ENCODE peak calls at places on chromosomes 11 and 22, in seven cellular contexts. Z is AG08396; V is HS-27A; W is neural crest cell; T is activated CD4-positive, alpha-beta T cell treated with anti-CD3 and anti-CD28 coated beads, Interleukin-2, amount 10 ng/mL, durations not matched to agents 7 days and 5 days; R is T-cell; F is EL. L is an unnamed sample.

GRCh38 chr11:3703383-3703782 is 32.2 kb upstream of the CHRNA10 start:
- DNase-seq in Z (no peak), T (no peak), F (no peak), V (no peak), R (no peak), W (no peak), L (no peak)

GRCh38 chr11:65425105-65425970 is 2.7 kb downstream of the NEAT1 start:
- DNase-seq in T (peak), W (no peak), Z (no peak), F (peak), V (no peak), R (peak), L (peak)

GRCh38 chr11:22792497-22792896 is 37.1 kb downstream of the SVIP start:
- DNase-seq in Z (peak), V (no peak), W (no peak), F (peak), T (no peak), R (no peak), L (no peak)

GRCh38 chr22:46655861-46656608 is 35.8 kb downstream of the GRAMD4 start:
- DNase-seq in W (no peak), T (no peak), F (no peak), Z (no peak), V (no peak), R (no peak), L (no peak)

GRCh38 chr11:9922806-9923205 is 258.9 kb downstream of the SWAP70 start:
- DNase-seq in F (peak), T (no peak), R (no peak), V (no peak), Z (no peak), W (no peak), L (no peak)

GRCh38 chr11:57474017-57474750 is 13.9 kb downstream of the RTN4RL2 start:
- DNase-seq in W (no peak), Z (peak), V (no peak), F (no peak), R (peak), T (peak), L (no peak)

GRCh38 chr22:48765595-48765994 is 1062.1 kb downstream of the BRD1 start:
- DNase-seq in R (no peak), T (no peak), W (peak), F (no peak), Z (no peak), V (no peak), L (no peak)

GRCh38 chr11:102467853-102468580 is 15.5 kb upstream of the TMEM123 start:
- DNase-seq in Z (no peak), T (no peak), V (no peak), F (no peak), W (no peak), R (no peak), L (no peak)

GRCh38 chr22:43004362-43005035 is 10.4 kb downstream of the PACSIN2 start:
- DNase-seq in W (no peak), T (no peak), R (no peak), V (no peak), F (peak), Z (no peak), L (no peak)

GRCh38 chr11:12701815-12702214 is 27.6 kb downstream of the TEAD1 start:
- DNase-seq in V (no peak), W (no peak), F (no peak), Z (no peak), T (no peak), R (no peak), L (no peak)

GRCh38 chr22:40224702-40225101 is 47.0 kb downstream of the TNRC6B start:
- DNase-seq in V (no peak), T (no peak), F (no peak), Z (no peak), W (no peak), R (peak), L (no peak)